ENCODE peak calls at places on chromosomes 5 and 9, in four cellular contexts. G, A, R and L are unnamed samples.

GRCh38 chr9:95952471-95952870 is 77.0 kb downstream of the ERCC6L2 start:
- DNase-seq in A (no peak), G (no peak), R (no peak), L (no peak)

GRCh38 chr9:35538361-35539234 is 48.7 kb downstream of the RUSC2 start:
- DNase-seq in A (peak), G (no peak), R (no peak), L (no peak)

GRCh38 chr5:105688227-105688807 is 1982.4 kb downstream of the EFNA5 start:
- DNase-seq in A (no peak), R (no peak), G (no peak), L (no peak)

GRCh38 chr9:112640311-112640710 is 77.6 kb downstream of the INIP start:
- DNase-seq in G (no peak), R (no peak), A (peak), L (no peak)

GRCh38 chr5:164098536-164098935 is 593.1 kb downstream of the MAT2B start:
- DNase-seq in G (no peak), A (no peak), R (no peak), L (no peak)

GRCh38 chr5:61301820-61302563 is 30.1 kb upstream of the ZSWIM6 start:
- DNase-seq in G (no peak), R (no peak), A (peak), L (no peak)

GRCh38 chr5:140165101-140165920 is 9.7 kb upstream of the CYSTM1 start:
- DNase-seq in G (no peak), A (no peak), R (no peak), L (no peak)

GRCh38 chr9:75071530-75072122 is 16.3 kb downstream of the NMRK1 start:
- DNase-seq in G (no peak), R (no peak), A (no peak), L (peak)

GRCh38 chr5:130652178-130652577 is 512.9 kb downstream of the HINT1 start:
- DNase-seq in A (peak), R (no peak), G (no peak), L (no peak)

GRCh38 chr9:6739218-6739617 is 18.6 kb upstream of the KDM4C start:
- DNase-seq in A (peak), G (no peak), R (no peak), L (peak)

GRCh38 chr5:74490814-74491213 is 149.7 kb downstream of the ENC1 start:
- DNase-seq in A (no peak), R (peak), G (no peak), L (peak)

GRCh38 chr9:104787306-104788015 is 23.5 kb downstream of the NIPSNAP3B start:
- DNase-seq in A (no peak), R (no peak), G (no peak), L (no peak)

GRCh38 chr9:27421567-27421966 is 102.5 kb upstream of the IFNK start:
- DNase-seq in R (no peak), A (no peak), G (no peak), L (no peak)

GRCh38 chr9:2418619-2419018 is 203.0 kb upstream of the VLDLR start:
- DNase-seq in R (no peak), A (peak), G (no peak), L (no peak)

GRCh38 chr5:127205147-127205546 is 85.4 kb upstream of the MEGF10 start:
- DNase-seq in G (no peak), A (no peak), R (no peak), L (no peak)

GRCh38 chr5:114377946-114378345 is 16.1 kb downstream of the KCNN2 start:
- DNase-seq in G (no peak), A (no peak), R (no peak), L (no peak)

GRCh38 chr9:19926774-19927173 is 137.9 kb upstream of the SLC24A2 start:
- DNase-seq in G (no peak), A (no peak), R (no peak), L (no peak)

GRCh38 chr9:94600715-94601114 is 7.1 kb upstream of the FBP2 start:
- DNase-seq in R (no peak), G (no peak), A (no peak), L (no peak)

GRCh38 chr9:95116002-95116819 is 201.3 kb downstream of the FANCC start:
- DNase-seq in G (no peak), A (no peak), R (no peak), L (no peak)

GRCh38 chr5:50975840-50976239 is 309.4 kb downstream of the PARP8 start:
- DNase-seq in A (no peak), G (no peak), R (no peak), L (no peak)

GRCh38 chr5:170508036-170508435 is 4.2 kb downstream of the KCNIP1 start:
- DNase-seq in G (no peak), A (no peak), R (no peak), L (peak)

GRCh38 chr5:168987540-168988300 is 313.2 kb downstream of the SLIT3 start:
- DNase-seq in R (no peak), A (peak), G (peak), L (peak)

GRCh38 chr9:123825337-123825736 is 104.6 kb downstream of the DENND1A start:
- DNase-seq in A (peak), R (no peak), G (no peak), L (no peak)

GRCh38 chr9:114057161-114057560 is 20.9 kb downstream of the AMBP start:
- DNase-seq in G (no peak), R (no peak), A (no peak), L (no peak)

GRCh38 chr5:27830551-27830950 is 792.2 kb upstream of the CDH9 start:
- DNase-seq in A (peak), G (no peak), R (no peak), L (no peak)

GRCh38 chr5:133842846-133843725 is 125.3 kb downstream of the C5orf15 start:
- DNase-seq in A (no peak), G (no peak), R (no peak), L (no peak)

GRCh38 chr9:4423207-4423610 is 67.1 kb upstream of the SLC1A1 start:
- DNase-seq in G (no peak), R (no peak), A (no peak), L (no peak)

DNA sequence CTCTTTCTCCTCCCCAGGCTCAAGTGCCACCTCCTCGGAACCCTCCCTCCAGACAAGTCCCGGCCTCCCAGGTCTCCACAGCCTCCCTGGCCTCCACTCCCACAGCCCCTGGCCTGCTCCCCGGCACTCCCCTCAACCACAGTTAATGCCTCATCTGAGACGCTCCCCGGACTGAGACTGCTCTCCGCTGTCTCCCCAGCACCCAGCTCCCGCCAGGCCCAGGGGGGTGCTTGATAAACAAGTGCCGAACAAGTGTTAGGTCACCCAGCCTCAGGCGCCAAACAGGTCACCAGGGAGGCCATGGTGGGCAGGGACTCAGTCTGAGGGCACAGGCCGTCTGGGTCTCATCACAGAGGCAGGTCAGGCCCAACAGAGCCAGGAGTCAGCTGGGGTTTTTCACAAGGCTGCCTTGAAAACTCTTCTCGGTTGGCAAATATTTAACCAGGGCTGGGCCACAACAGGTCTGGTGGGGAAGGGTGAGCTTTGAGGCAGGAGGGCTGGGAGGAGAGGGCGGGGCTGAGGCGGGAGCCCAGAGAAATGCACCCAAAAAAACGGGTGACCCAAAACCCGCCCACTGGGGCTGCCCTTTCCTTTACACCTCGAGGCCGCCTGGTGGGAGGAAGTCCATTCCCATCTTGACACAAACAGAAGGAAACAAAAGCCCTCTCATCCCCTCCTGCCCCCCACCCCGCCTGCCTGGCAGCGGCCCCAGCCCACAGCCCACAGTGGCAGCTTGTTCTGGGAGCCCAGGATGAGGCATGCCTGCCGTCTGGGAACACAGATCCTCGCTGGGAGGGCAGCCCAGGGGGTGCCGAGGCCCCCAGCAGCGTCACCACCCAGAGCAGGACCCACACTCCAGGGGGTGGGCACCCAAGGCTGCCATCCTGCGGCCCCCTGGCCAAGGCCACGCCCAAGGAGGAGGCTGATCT is 66.6 kb upstream of the STXBP1 start:
- DNase-seq in R (no peak), G (no peak), A (peak), L (no peak)
- H3K4me3 ChIP-seq in R (no peak), G (no peak), A (no peak), L (no peak)

GRCh38 chr5:42840279-42840678 is 28.6 kb upstream of the SELENOP start:
- DNase-seq in G (no peak), A (peak), R (no peak), L (no peak)
- H3K4me3 ChIP-seq in G (no peak), A (no peak), R (no peak), L (no peak)

GRCh38 chr9:111034146-111034545 is 4.1 kb downstream of the LPAR1 start:
- DNase-seq in G (no peak), R (no peak), A (no peak), L (no peak)

GRCh38 chr9:111034573-111035539 is 3.4 kb downstream of the LPAR1 start:
- DNase-seq in R (no peak), G (no peak), A (no peak), L (no peak)

GRCh38 chr9:111036946-111037743 is 1.1 kb downstream of the LPAR1 start:
- DNase-seq in R (no peak), A (peak), G (no peak), L (peak)

GRCh38 chr9:111037744-111038335 is 430 bp downstream of the LPAR1 start:
- DNase-seq in A (peak), R (no peak), G (no peak), L (peak)

GRCh38 chr9:111036068-111036789 is 2.0 kb downstream of the LPAR1 start:
- DNase-seq in R (no peak), A (peak), G (no peak), L (peak)
- H3K4me3 ChIP-seq in R (no peak), A (peak), G (no peak), L (peak)

GRCh38 chr9:136978073-136978864 is 965 bp downstream of the PTGDS start:
- DNase-seq in R (no peak), G (peak), A (peak), L (peak)

GRCh38 chr9:136974834-136975535 is 2.3 kb upstream of the PTGDS start:
- DNase-seq in R (no peak), A (no peak), G (no peak), L (no peak)

GRCh38 chr9:136978865-136979544 is 1.7 kb downstream of the PTGDS start:
- DNase-seq in A (no peak), G (no peak), R (no peak), L (no peak)

GRCh38 chr9:136975624-136976023 is 1.7 kb upstream of the PTGDS start:
- DNase-seq in A (peak), G (no peak), R (no peak), L (peak)

GRCh38 chr9:136977223-136978072 is at the start of gene PTGDS:
- DNase-seq in R (no peak), A (peak), G (no peak), L (no peak)
- H3K4me3 ChIP-seq in R (no peak), A (peak), G (no peak), L (no peak)